ENCODE peak calls at places on chromosomes 13 and 19, in five cellular contexts. K, U, E, S and H are unnamed samples.

GRCh38 chr19:1382250-1382649 is 1.5 kb upstream of the NDUFS7 start:
- DNase-seq in U (no peak), S (no peak), E (no peak), K (no peak), H (no peak)

GRCh38 chr13:101140087-101140770 is 276.1 kb downstream of the NALCN start:
- DNase-seq in U (no peak), E (no peak), S (no peak), K (no peak), H (no peak)

GRCh38 chr19:49120325-49120683 is 960 bp downstream of the PPFIA3 start:
- DNase-seq in U (no peak), S (no peak), E (no peak), K (no peak), H (no peak)

GRCh38 chr13:94764576-94765321 is 52.4 kb upstream of the SOX21 start:
- DNase-seq in E (no peak), K (peak), S (no peak), U (peak), H (no peak)

GRCh38 chr13:29538625-29538976 is 56.9 kb downstream of the SLC7A1 start:
- DNase-seq in K (no peak), U (no peak), S (no peak), E (no peak), H (no peak)

GRCh38 chr19:45814851-45815481 is at the start of gene RSPH6A:
- DNase-seq in E (no peak), U (no peak), K (no peak), S (no peak), H (no peak)

GRCh38 chr19:35168261-35168660 is 13.7 kb downstream of the FXYD5 start:
- DNase-seq in U (peak), K (no peak), S (no peak), E (no peak), H (no peak)

GRCh38 chr13:43153436-43154082 is 130.2 kb downstream of the DNAJC15 start:
- DNase-seq in E (no peak), U (peak), S (no peak), K (peak), H (no peak)

GRCh38 chr19:11106477-11106876 is 17.2 kb downstream of the LDLR start:
- DNase-seq in U (no peak), S (no peak), K (no peak), E (no peak), H (no peak)

GRCh38 chr13:43749503-43749902 is 37.3 kb downstream of the ENOX1 start:
- DNase-seq in U (no peak), E (no peak), S (no peak), K (no peak), H (no peak)

GRCh38 chr19:30388327-30388726 is 16.1 kb downstream of the ZNF536 start:
- DNase-seq in E (no peak), S (no peak), U (no peak), K (no peak), H (no peak)